ENCODE peak calls at places on chromosomes 3 and 15, in seven cellular contexts. A is body of pancreas, B is sigmoid colon, T is mammary epithelial cell, H is PC-9, Z is HCT116, W is GM23338. Y is an unnamed sample. For H3K27me3 and H3K36me3, the result is how much of the 10 kb centered on the place peaks cover.

GRCh38 chr3:89372456-89372855 is 265.0 kb downstream of the EPHA3 start:
- DNase-seq in A (no peak), B (no peak), T (peak), H (no peak), Z (no peak), W (no peak), Y (peak)

GRCh38 chr15:38668433-38669159 is 104.0 kb upstream of the RASGRP1 start:
- DNase-seq in A (no peak), B (no peak), T (no peak), H (no peak), Z (no peak), W (no peak), Y (no peak)

GRCh38 chr15:41698779-41699178 is 38.6 kb downstream of the MGA start:
- DNase-seq in A (no peak), B (no peak), T (peak), H (no peak), Z (no peak), W (no peak), Y (no peak)

GRCh38 chr3:86985427-86985826 is 5.5 kb downstream of the VGLL3 start:
- DNase-seq in A (no peak), B (no peak), T (no peak), H (no peak), Z (no peak), W (no peak), Y (no peak)

GRCh38 chr15:80242132-80242769 is 9.8 kb downstream of the CTXND1 start:
- DNase-seq in A (no peak), B (no peak), T (peak), H (no peak), Z (peak), W (peak), Y (peak)

GRCh38 chr3:155106059-155106458 is 25.9 kb downstream of the MME start:
- DNase-seq in A (no peak), B (no peak), T (no peak), H (no peak), Z (no peak), W (no peak), Y (no peak)

GRCh38 chr3:149016669-149017541 is 25.6 kb downstream of the GYG1 start:
- DNase-seq in A (no peak), B (no peak), T (peak), H (no peak), Z (no peak), W (no peak), Y (no peak)

GRCh38 chr15:85766007-85766831 is 28.5 kb downstream of the KLHL25 start:
- DNase-seq in A (no peak), B (no peak), T (no peak), H (no peak), Z (no peak), W (no peak), Y (no peak)

GRCh38 chr3:43996379-43997301 is 245.0 kb upstream of the TOPAZ1 start:
- DNase-seq in A (peak), B (no peak), T (peak), H (peak), Z (no peak), W (peak), Y (peak)

GRCh38 chr3:113084777-113085176 is 94.0 kb downstream of the GTPBP8 start:
- DNase-seq in A (peak), B (peak), T (peak), H (no peak), Z (no peak), W (no peak), Y (peak)

GRCh38 chr3:189584609-189585008 is 46.6 kb upstream of the TP63 start:
- DNase-seq in A (no peak), B (no peak), T (peak), H (no peak), Z (no peak), W (no peak), Y (no peak)

GRCh38 chr3:189590223-189590622 is 41.0 kb upstream of the TP63 start:
- DNase-seq in A (no peak), B (no peak), T (no peak), H (no peak), Z (no peak), W (no peak), Y (no peak)

GRCh38 chr3:189588818-189589569 is 42.2 kb upstream of the TP63 start:
- DNase-seq in A (no peak), B (no peak), T (peak), H (no peak), Z (no peak), W (no peak), Y (peak)

GRCh38 chr3:189586941-189587687 is 44.1 kb upstream of the TP63 start:
- DNase-seq in A (no peak), B (no peak), T (no peak), H (no peak), Z (no peak), W (no peak), Y (no peak)

GRCh38 chr3:189588061-189588817 is 43.0 kb upstream of the TP63 start:
- DNase-seq in A (no peak), B (no peak), T (peak), H (peak), Z (no peak), W (no peak), Y (no peak)
- H3K4me3 ChIP-seq in A (no peak), B (no peak), T (peak), H (peak), Z (no peak), W (no peak), Y (peak)

GRCh38 chr3:150067561-150067960 is 96.9 kb upstream of the PFN2 start:
- DNase-seq in A (no peak), B (no peak), T (no peak), H (no peak), Z (no peak), W (no peak), Y (no peak)
- H3K27me3 ChIP-seq in A (under half), B (under half), T (under half), H (under half), Z (under half), W (under half), Y (under half)

GRCh38 chr3:8909160-8909559 is 54.1 kb downstream of the RAD18 start:
- DNase-seq in A (no peak), B (no peak), T (no peak), H (no peak), Z (no peak), W (no peak), Y (no peak)
- H3K36me3 ChIP-seq in A (under half), B (under half), T (under half), H (under half), Z (under half), W (under half), Y (under half)

GRCh38 chr3:16514021-16514700 is 662 bp upstream of the RFTN1 start:
- DNase-seq in A (no peak), B (no peak), T (no peak), H (no peak), Z (no peak), W (no peak), Y (no peak)
- H3K4me3 ChIP-seq in A (no peak), B (peak), T (peak), H (no peak), Z (peak), W (peak), Y (peak)

GRCh38 chr15:29805708-29806104 is 16.6 kb downstream of the TJP1 start:
- DNase-seq in A (no peak), B (no peak), T (no peak), H (no peak), Z (no peak), W (no peak), Y (no peak)
- H3K27me3 ChIP-seq in A (under half), B (under half), T (under half), H (under half), Z (under half), W (under half), Y (under half)

GRCh38 chr3:195153653-195154052 is 117.3 kb downstream of the XXYLT1 start:
- DNase-seq in A (no peak), B (peak), T (no peak), H (no peak), Z (no peak), W (no peak), Y (no peak)

GRCh38 chr3:195154111-195154791 is 116.7 kb downstream of the XXYLT1 start:
- DNase-seq in A (no peak), B (no peak), T (no peak), H (no peak), Z (no peak), W (no peak), Y (no peak)

GRCh38 chr3:195151866-195152526 is 119.0 kb downstream of the XXYLT1 start:
- DNase-seq in A (no peak), B (no peak), T (peak), H (peak), Z (peak), W (no peak), Y (no peak)

GRCh38 chr3:195151402-195151801 is 119.6 kb downstream of the XXYLT1 start:
- DNase-seq in A (no peak), B (no peak), T (no peak), H (no peak), Z (no peak), W (no peak), Y (no peak)

GRCh38 chr3:195153121-195153520 is 117.8 kb downstream of the XXYLT1 start:
- DNase-seq in A (no peak), B (peak), T (no peak), H (no peak), Z (no peak), W (peak), Y (no peak)
- H3K36me3 ChIP-seq in A (under half), B (under half), T (under half), H (under half), Z (under half), W (under half), Y (under half)

DNA sequence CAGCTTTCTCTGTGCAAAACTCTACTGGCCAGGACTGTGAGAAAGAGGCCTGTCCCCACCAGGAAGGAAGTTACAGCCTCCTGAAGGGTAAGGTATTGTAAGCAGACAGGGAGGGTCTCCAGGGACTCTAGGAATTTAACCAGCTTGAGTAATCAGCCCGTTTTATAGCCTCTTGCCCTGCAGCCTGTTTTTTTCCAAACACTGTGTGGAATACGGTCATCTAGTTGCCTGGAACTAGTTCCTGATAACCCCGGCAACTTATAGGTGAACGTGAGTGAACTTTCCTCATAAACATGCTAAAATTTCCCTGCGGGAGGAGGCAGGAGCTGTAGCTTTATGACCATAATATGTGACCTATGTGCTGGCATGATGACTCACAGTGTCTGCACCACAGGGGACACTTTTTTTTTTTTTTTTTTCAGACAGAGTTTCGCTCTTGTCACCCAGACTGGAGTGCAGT is 60.1 kb upstream of the DAZL start:
- DNase-seq in A (no peak), B (no peak), T (no peak), H (peak), Z (peak), W (peak), Y (no peak)
- H3K4me3 ChIP-seq in A (no peak), B (no peak), T (no peak), H (peak), Z (peak), W (no peak), Y (no peak)

GRCh38 chr3:73556520-73557371 is 68.0 kb downstream of the PDZRN3 start:
- DNase-seq in A (no peak), B (no peak), T (no peak), H (no peak), Z (no peak), W (peak), Y (no peak)
- H3K27me3 ChIP-seq in A (under half), B (under half), T (under half), H (under half), Z (under half), W (half or more), Y (under half)

GRCh38 chr15:25094519-25094918 is 139.7 kb downstream of the SNRPN start:
- DNase-seq in A (no peak), B (no peak), T (no peak), H (no peak), Z (no peak), W (no peak), Y (no peak)
- H3K36me3 ChIP-seq in A (under half), B (under half), T (under half), H (under half), Z (under half), W (half or more), Y (under half)